ENCODE peak calls at places on chromosomes 1 and 21, in ten cellular contexts. One of them, this sample, is unnamed.

GRCh38 chr1:234621657-234622335 is 11.8 kb upstream of the IRF2BP2 start:
- DNase-seq in heart right ventricle: no peak
- DNase-seq in esophagus squamous epithelium: no peak
- DNase-seq in Peyer's patch: no peak
- DNase-seq in cardiac fibroblast: peak
- DNase-seq in type B pancreatic cell: no peak
- DNase-seq in stomach: no peak
- DNase-seq in GM12865: no peak
- DNase-seq in tibial nerve: no peak
- DNase-seq in A549: no peak
- DNase-seq in this sample: no peak

GRCh38 chr1:69497847-69498246 is 69.9 kb upstream of the LRRC7 start:
- DNase-seq in A549: no peak
- DNase-seq in tibial nerve: no peak
- DNase-seq in type B pancreatic cell: no peak
- DNase-seq in stomach: no peak
- DNase-seq in Peyer's patch: no peak
- DNase-seq in GM12865: no peak
- DNase-seq in cardiac fibroblast: no peak
- DNase-seq in heart right ventricle: no peak
- DNase-seq in esophagus squamous epithelium: no peak
- DNase-seq in this sample: no peak

GRCh38 chr1:18794561-18794960 is 64.9 kb downstream of the TAS1R2 start:
- DNase-seq in tibial nerve: no peak
- DNase-seq in type B pancreatic cell: no peak
- DNase-seq in cardiac fibroblast: no peak
- DNase-seq in GM12865: peak
- DNase-seq in Peyer's patch: no peak
- DNase-seq in esophagus squamous epithelium: no peak
- DNase-seq in stomach: no peak
- DNase-seq in A549: peak
- DNase-seq in heart right ventricle: no peak
- DNase-seq in this sample: no peak

GRCh38 chr1:81702079-81702715 is 98.5 kb upstream of the ADGRL2 start:
- DNase-seq in stomach: no peak
- DNase-seq in type B pancreatic cell: no peak
- DNase-seq in tibial nerve: no peak
- DNase-seq in Peyer's patch: no peak
- DNase-seq in heart right ventricle: no peak
- DNase-seq in esophagus squamous epithelium: no peak
- DNase-seq in GM12865: peak
- DNase-seq in cardiac fibroblast: no peak
- DNase-seq in A549: no peak
- DNase-seq in this sample: no peak

GRCh38 chr1:201061886-201062285 is 38.4 kb upstream of the KIF21B start:
- DNase-seq in cardiac fibroblast: no peak
- DNase-seq in esophagus squamous epithelium: no peak
- DNase-seq in A549: no peak
- DNase-seq in type B pancreatic cell: no peak
- DNase-seq in stomach: no peak
- DNase-seq in GM12865: no peak
- DNase-seq in tibial nerve: no peak
- DNase-seq in heart right ventricle: no peak
- DNase-seq in Peyer's patch: no peak
- DNase-seq in this sample: no peak

GRCh38 chr1:47219001-47219400 is 13.0 kb downstream of the TAL1 start:
- DNase-seq in GM12865: no peak
- DNase-seq in type B pancreatic cell: no peak
- DNase-seq in heart right ventricle: no peak
- DNase-seq in cardiac fibroblast: no peak
- DNase-seq in A549: no peak
- DNase-seq in Peyer's patch: no peak
- DNase-seq in tibial nerve: no peak
- DNase-seq in stomach: no peak
- DNase-seq in esophagus squamous epithelium: no peak
- DNase-seq in this sample: no peak

GRCh38 chr1:38327559-38327973 is 281.0 kb upstream of the POU3F1 start:
- DNase-seq in tibial nerve: no peak
- DNase-seq in Peyer's patch: no peak
- DNase-seq in GM12865: no peak
- DNase-seq in esophagus squamous epithelium: no peak
- DNase-seq in cardiac fibroblast: peak
- DNase-seq in type B pancreatic cell: no peak
- DNase-seq in A549: no peak
- DNase-seq in stomach: no peak
- DNase-seq in heart right ventricle: no peak
- DNase-seq in this sample: no peak

GRCh38 chr21:42559326-42559725 is 45.7 kb downstream of the SLC37A1 start:
- DNase-seq in Peyer's patch: no peak
- DNase-seq in A549: no peak
- DNase-seq in tibial nerve: no peak
- DNase-seq in GM12865: no peak
- DNase-seq in esophagus squamous epithelium: no peak
- DNase-seq in type B pancreatic cell: no peak
- DNase-seq in stomach: no peak
- DNase-seq in heart right ventricle: no peak
- DNase-seq in cardiac fibroblast: no peak
- DNase-seq in this sample: peak

GRCh38 chr1:48697066-48697707 is 79.5 kb downstream of the BEND5 start:
- DNase-seq in heart right ventricle: peak
- DNase-seq in stomach: peak
- DNase-seq in type B pancreatic cell: no peak
- DNase-seq in Peyer's patch: peak
- DNase-seq in cardiac fibroblast: peak
- DNase-seq in GM12865: peak
- DNase-seq in esophagus squamous epithelium: no peak
- DNase-seq in A549: peak
- DNase-seq in tibial nerve: peak
- DNase-seq in this sample: peak

GRCh38 chr1:55155522-55155921 is 59.6 kb downstream of the USP24 start:
- DNase-seq in Peyer's patch: no peak
- DNase-seq in cardiac fibroblast: peak
- DNase-seq in A549: no peak
- DNase-seq in heart right ventricle: peak
- DNase-seq in stomach: peak
- DNase-seq in type B pancreatic cell: no peak
- DNase-seq in tibial nerve: no peak
- DNase-seq in esophagus squamous epithelium: no peak
- DNase-seq in GM12865: no peak
- DNase-seq in this sample: peak

GRCh38 chr1:55153031-55153430 is 62.1 kb downstream of the USP24 start:
- DNase-seq in GM12865: no peak
- DNase-seq in A549: no peak
- DNase-seq in cardiac fibroblast: no peak
- DNase-seq in Peyer's patch: no peak
- DNase-seq in stomach: no peak
- DNase-seq in esophagus squamous epithelium: no peak
- DNase-seq in heart right ventricle: no peak
- DNase-seq in type B pancreatic cell: no peak
- DNase-seq in tibial nerve: no peak
- DNase-seq in this sample: no peak

GRCh38 chr1:55156608-55157007 is 58.6 kb downstream of the USP24 start:
- DNase-seq in tibial nerve: no peak
- DNase-seq in GM12865: no peak
- DNase-seq in esophagus squamous epithelium: no peak
- DNase-seq in Peyer's patch: no peak
- DNase-seq in cardiac fibroblast: no peak
- DNase-seq in stomach: no peak
- DNase-seq in heart right ventricle: no peak
- DNase-seq in type B pancreatic cell: no peak
- DNase-seq in A549: no peak
- DNase-seq in this sample: no peak

GRCh38 chr1:55154616-55155015 is 60.5 kb downstream of the USP24 start:
- DNase-seq in type B pancreatic cell: no peak
- DNase-seq in Peyer's patch: no peak
- DNase-seq in cardiac fibroblast: no peak
- DNase-seq in stomach: no peak
- DNase-seq in heart right ventricle: no peak
- DNase-seq in esophagus squamous epithelium: no peak
- DNase-seq in A549: no peak
- DNase-seq in GM12865: no peak
- DNase-seq in tibial nerve: no peak
- DNase-seq in this sample: no peak

GRCh38 chr1:55156093-55156492 is 59.1 kb downstream of the USP24 start:
- DNase-seq in heart right ventricle: no peak
- DNase-seq in GM12865: no peak
- DNase-seq in esophagus squamous epithelium: no peak
- DNase-seq in type B pancreatic cell: no peak
- DNase-seq in A549: no peak
- DNase-seq in tibial nerve: no peak
- DNase-seq in stomach: no peak
- DNase-seq in Peyer's patch: no peak
- DNase-seq in cardiac fibroblast: no peak
- DNase-seq in this sample: no peak
- TF ChIP-seq CTCF in heart right ventricle: no peak
- TF ChIP-seq CTCF in GM12865: no peak
- TF ChIP-seq CTCF in esophagus squamous epithelium: no peak
- TF ChIP-seq CTCF in type B pancreatic cell: no peak
- TF ChIP-seq CTCF in A549: no peak
- TF ChIP-seq CTCF in tibial nerve: no peak
- TF ChIP-seq CTCF in stomach: no peak
- TF ChIP-seq CTCF in Peyer's patch: no peak
- TF ChIP-seq CTCF in cardiac fibroblast: no peak
- TF ChIP-seq CTCF in this sample: no peak

GRCh38 chr1:229222081-229222480 is 48.8 kb upstream of the RAB4A start:
- DNase-seq in esophagus squamous epithelium: no peak
- DNase-seq in heart right ventricle: no peak
- DNase-seq in A549: no peak
- DNase-seq in type B pancreatic cell: no peak
- DNase-seq in stomach: no peak
- DNase-seq in tibial nerve: no peak
- DNase-seq in cardiac fibroblast: no peak
- DNase-seq in Peyer's patch: no peak
- DNase-seq in GM12865: no peak
- DNase-seq in this sample: no peak
- TF ChIP-seq CTCF in esophagus squamous epithelium: no peak
- TF ChIP-seq CTCF in heart right ventricle: no peak
- TF ChIP-seq CTCF in A549: no peak
- TF ChIP-seq CTCF in type B pancreatic cell: no peak
- TF ChIP-seq CTCF in stomach: no peak
- TF ChIP-seq CTCF in tibial nerve: no peak
- TF ChIP-seq CTCF in cardiac fibroblast: no peak
- TF ChIP-seq CTCF in Peyer's patch: no peak
- TF ChIP-seq CTCF in GM12865: no peak
- TF ChIP-seq CTCF in this sample: no peak

DNA sequence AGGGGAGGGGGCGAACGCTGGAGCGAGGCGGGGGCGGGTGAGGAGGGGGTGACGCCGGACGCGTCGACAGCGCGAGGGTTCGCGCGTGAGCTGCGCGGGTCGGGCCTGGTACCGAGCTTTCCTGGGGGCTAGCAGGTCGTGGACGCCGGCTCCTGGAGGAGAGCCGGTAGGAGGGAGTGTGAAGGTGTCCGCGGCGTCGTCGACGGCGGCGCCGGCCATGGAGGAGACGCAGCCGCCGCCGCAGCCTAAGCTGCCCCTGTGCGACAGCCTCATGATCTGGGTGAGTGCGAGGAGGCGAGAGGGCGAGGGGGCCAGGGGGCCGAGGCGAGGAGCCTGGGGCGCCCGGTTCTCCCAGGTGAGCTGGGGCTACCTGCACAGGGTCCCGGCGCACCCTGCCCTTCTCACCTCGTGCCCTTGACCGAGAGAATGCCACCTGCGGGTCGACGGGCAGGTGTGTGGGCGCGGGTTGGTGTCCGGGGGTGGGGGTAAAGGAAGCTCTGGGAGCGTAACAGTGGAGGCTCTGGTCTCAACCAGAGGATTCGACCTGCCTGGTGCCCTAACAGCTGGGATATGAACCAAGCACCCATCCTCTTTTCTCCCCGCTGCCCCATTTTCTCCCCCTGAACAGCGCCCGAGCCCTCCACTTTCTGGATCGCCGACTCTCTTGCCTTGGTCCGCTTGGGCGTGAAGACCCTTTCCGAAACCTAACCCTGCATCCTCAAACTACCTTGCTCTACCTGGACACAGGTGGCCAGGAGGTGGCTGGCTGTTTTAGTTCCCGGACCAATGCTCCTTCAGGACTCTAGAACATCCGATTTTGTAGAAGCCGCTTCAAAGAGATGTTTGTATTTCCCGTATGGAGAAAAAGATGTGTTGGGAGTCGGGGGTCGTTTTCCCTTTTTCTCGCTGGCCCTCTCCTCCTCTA is at the start of gene HOOK1:
- DNase-seq in tibial nerve: no peak
- DNase-seq in type B pancreatic cell: no peak
- DNase-seq in A549: peak
- DNase-seq in heart right ventricle: peak
- DNase-seq in stomach: no peak
- DNase-seq in esophagus squamous epithelium: no peak
- DNase-seq in Peyer's patch: peak
- DNase-seq in GM12865: no peak
- DNase-seq in cardiac fibroblast: no peak
- DNase-seq in this sample: no peak
- TF ChIP-seq CTCF in tibial nerve: no peak
- TF ChIP-seq CTCF in type B pancreatic cell: no peak
- TF ChIP-seq CTCF in A549: no peak
- TF ChIP-seq CTCF in heart right ventricle: no peak
- TF ChIP-seq CTCF in stomach: no peak
- TF ChIP-seq CTCF in esophagus squamous epithelium: no peak
- TF ChIP-seq CTCF in Peyer's patch: no peak
- TF ChIP-seq CTCF in GM12865: no peak
- TF ChIP-seq CTCF in cardiac fibroblast: no peak
- TF ChIP-seq CTCF in this sample: no peak

GRCh38 chr1:65508051-65508450 is 87.6 kb downstream of the LEPR start:
- DNase-seq in A549: no peak
- DNase-seq in type B pancreatic cell: no peak
- DNase-seq in GM12865: no peak
- DNase-seq in heart right ventricle: no peak
- DNase-seq in cardiac fibroblast: no peak
- DNase-seq in esophagus squamous epithelium: no peak
- DNase-seq in Peyer's patch: no peak
- DNase-seq in stomach: no peak
- DNase-seq in tibial nerve: no peak
- DNase-seq in this sample: no peak

GRCh38 chr1:65503427-65503826 is 83.0 kb downstream of the LEPR start:
- DNase-seq in A549: no peak
- DNase-seq in tibial nerve: no peak
- DNase-seq in Peyer's patch: no peak
- DNase-seq in type B pancreatic cell: no peak
- DNase-seq in esophagus squamous epithelium: no peak
- DNase-seq in stomach: no peak
- DNase-seq in GM12865: no peak
- DNase-seq in heart right ventricle: no peak
- DNase-seq in cardiac fibroblast: peak
- DNase-seq in this sample: no peak

GRCh38 chr1:65504263-65504662 is 83.8 kb downstream of the LEPR start:
- DNase-seq in GM12865: no peak
- DNase-seq in stomach: no peak
- DNase-seq in cardiac fibroblast: no peak
- DNase-seq in heart right ventricle: no peak
- DNase-seq in type B pancreatic cell: no peak
- DNase-seq in Peyer's patch: no peak
- DNase-seq in esophagus squamous epithelium: no peak
- DNase-seq in tibial nerve: no peak
- DNase-seq in A549: no peak
- DNase-seq in this sample: no peak

GRCh38 chr1:65509912-65510680 is 89.6 kb downstream of the LEPR start:
- DNase-seq in heart right ventricle: no peak
- DNase-seq in type B pancreatic cell: no peak
- DNase-seq in A549: no peak
- DNase-seq in Peyer's patch: no peak
- DNase-seq in cardiac fibroblast: peak
- DNase-seq in GM12865: no peak
- DNase-seq in stomach: no peak
- DNase-seq in esophagus squamous epithelium: no peak
- DNase-seq in tibial nerve: no peak
- DNase-seq in this sample: no peak

GRCh38 chr1:65505547-65506325 is 85.3 kb downstream of the LEPR start:
- DNase-seq in stomach: no peak
- DNase-seq in type B pancreatic cell: no peak
- DNase-seq in GM12865: no peak
- DNase-seq in A549: no peak
- DNase-seq in esophagus squamous epithelium: no peak
- DNase-seq in tibial nerve: no peak
- DNase-seq in heart right ventricle: no peak
- DNase-seq in cardiac fibroblast: peak
- DNase-seq in Peyer's patch: no peak
- DNase-seq in this sample: no peak
- TF ChIP-seq CTCF in stomach: no peak
- TF ChIP-seq CTCF in type B pancreatic cell: no peak
- TF ChIP-seq CTCF in GM12865: no peak
- TF ChIP-seq CTCF in A549: no peak
- TF ChIP-seq CTCF in esophagus squamous epithelium: no peak
- TF ChIP-seq CTCF in tibial nerve: no peak
- TF ChIP-seq CTCF in heart right ventricle: no peak
- TF ChIP-seq CTCF in cardiac fibroblast: no peak
- TF ChIP-seq CTCF in Peyer's patch: no peak
- TF ChIP-seq CTCF in this sample: no peak